ENCODE peak calls at places on chromosomes 16 and 17, in ten cellular contexts. N, W, K, A, Z, B, J, C, O and H are unnamed samples.

GRCh38 chr16:20333120-20333519 is 5.8 kb upstream of the GP2 start:
- DNase-seq in N (no peak), W (no peak), K (no peak), A (no peak), Z (no peak), B (no peak), J (no peak), C (no peak), O (no peak), H (no peak)

GRCh38 chr17:14833201-14833773 is 431.8 kb downstream of the PMP22 start:
- DNase-seq in N (peak), W (no peak), K (peak), A (peak), Z (peak), B (no peak), J (peak), C (no peak), O (peak), H (no peak)

GRCh38 chr16:68335175-68335574 is 24.4 kb downstream of the PRMT7 start:
- DNase-seq in N (no peak), W (no peak), K (no peak), A (no peak), Z (no peak), B (no peak), J (no peak), C (no peak), O (no peak), H (no peak)

GRCh38 chr16:29825145-29826044 is 5.1 kb downstream of the MVP start:
- DNase-seq in N (peak), W (no peak), K (peak), A (no peak), Z (no peak), B (no peak), J (peak), C (no peak), O (no peak), H (no peak)

GRCh38 chr16:65333298-65333697 is 211.4 kb upstream of the CDH11 start:
- DNase-seq in N (no peak), W (no peak), K (peak), A (no peak), Z (no peak), B (no peak), J (no peak), C (no peak), O (no peak), H (no peak)

GRCh38 chr16:8655184-8655717 is 19.2 kb upstream of the ABAT start:
- DNase-seq in N (peak), W (peak), K (peak), A (peak), Z (no peak), B (no peak), J (no peak), C (no peak), O (peak), H (no peak)

GRCh38 chr17:76562734-76563148 is 22.9 kb downstream of the PRCD start:
- DNase-seq in N (peak), W (no peak), K (peak), A (no peak), Z (peak), B (no peak), J (peak), C (no peak), O (peak), H (no peak)

GRCh38 chr16:13940397-13940933 is 20.5 kb downstream of the ERCC4 start:
- DNase-seq in N (no peak), W (no peak), K (no peak), A (no peak), Z (no peak), B (no peak), J (no peak), C (no peak), O (peak), H (no peak)

GRCh38 chr16:74743668-74744299 is 30.8 kb downstream of the FA2H start:
- DNase-seq in N (peak), W (peak), K (peak), A (no peak), Z (no peak), B (no peak), J (peak), C (peak), O (peak), H (no peak)

GRCh38 chr17:78748730-78749317 is 33.2 kb downstream of the CYTH1 start:
- DNase-seq in N (peak), W (no peak), K (peak), A (peak), Z (peak), B (no peak), J (no peak), C (no peak), O (peak), H (peak)

GRCh38 chr16:23303685-23304084 is 1.6 kb downstream of the SCNN1B start:
- DNase-seq in N (no peak), W (no peak), K (no peak), A (no peak), Z (no peak), B (no peak), J (no peak), C (no peak), O (no peak), H (no peak)

GRCh38 chr16:84209989-84210388 is 19.0 kb downstream of the ADAD2 start:
- DNase-seq in N (peak), W (no peak), K (no peak), A (no peak), Z (no peak), B (no peak), J (no peak), C (no peak), O (no peak), H (no peak)

GRCh38 chr16:10250137-10250850 is 68.1 kb upstream of the GRIN2A start:
- DNase-seq in N (no peak), W (no peak), K (no peak), A (no peak), Z (no peak), B (no peak), J (no peak), C (peak), O (no peak), H (no peak)

GRCh38 chr16:49362230-49362629 is 11.4 kb upstream of the C16orf78 start:
- DNase-seq in N (no peak), W (no peak), K (no peak), A (no peak), Z (no peak), B (no peak), J (no peak), C (no peak), O (no peak), H (peak)

GRCh38 chr16:65249768-65250167 is 127.9 kb upstream of the CDH11 start:
- DNase-seq in N (peak), W (no peak), K (peak), A (no peak), Z (no peak), B (no peak), J (no peak), C (no peak), O (no peak), H (peak)

GRCh38 chr17:40348562-40349476 is 15.7 kb downstream of the GJD3 start:
- DNase-seq in N (no peak), W (no peak), K (no peak), A (no peak), Z (no peak), B (no peak), J (no peak), C (no peak), O (no peak), H (peak)

GRCh38 chr16:85902366-85903155 is 3.6 kb downstream of the IRF8 start:
- DNase-seq in N (no peak), W (no peak), K (no peak), A (no peak), Z (no peak), B (no peak), J (no peak), C (no peak), O (no peak), H (no peak)

GRCh38 chr16:25176136-25176535 is 40.6 kb upstream of the AQP8 start:
- DNase-seq in N (no peak), W (no peak), K (peak), A (no peak), Z (no peak), B (no peak), J (no peak), C (no peak), O (no peak), H (no peak)

GRCh38 chr16:81035975-81036750 is 521 bp downstream of the ATMIN start:
- DNase-seq in N (peak), W (peak), K (peak), A (peak), Z (no peak), B (peak), J (peak), C (peak), O (peak), H (peak)

GRCh38 chr16:11005611-11005975 is 61.2 kb downstream of the CLEC16A start:
- DNase-seq in N (peak), W (no peak), K (no peak), A (no peak), Z (no peak), B (no peak), J (peak), C (no peak), O (peak), H (no peak)

GRCh38 chr16:86952769-86953168 is 364.4 kb downstream of the C16orf95 start:
- DNase-seq in N (peak), W (no peak), K (no peak), A (no peak), Z (no peak), B (no peak), J (no peak), C (no peak), O (peak), H (no peak)

GRCh38 chr16:30368122-30368791 is 2.0 kb downstream of the TBC1D10B start:
- DNase-seq in N (peak), W (no peak), K (peak), A (no peak), Z (no peak), B (no peak), J (peak), C (no peak), O (peak), H (peak)

GRCh38 chr16:89089142-89089541 is 4.5 kb upstream of the ACSF3 start:
- DNase-seq in N (no peak), W (no peak), K (no peak), A (no peak), Z (no peak), B (no peak), J (no peak), C (no peak), O (no peak), H (no peak)